ENCODE peak calls at places on chromosomes 12 and 14, in ten cellular contexts. E, O, Y, H, T, R, C, L, F and Z are unnamed samples.

GRCh38 chr12:25394025-25394424 is 143.3 kb upstream of the KRAS start:
- DNase-seq in E (no peak), C (no peak), Y (no peak), O (no peak), T (no peak), F (no peak), L (no peak), R (no peak), H (no peak), Z (no peak)

GRCh38 chr14:94584591-94585280 is 3.5 kb downstream of the SERPINA5 start:
- DNase-seq in F (no peak), O (no peak), H (no peak), T (no peak), R (no peak), L (no peak), E (no peak), C (no peak), Y (no peak), Z (no peak)

GRCh38 chr12:29743072-29743471 is 40.7 kb downstream of the TMTC1 start:
- DNase-seq in E (peak), T (no peak), O (no peak), R (no peak), C (no peak), H (peak), Y (no peak), F (no peak), L (no peak), Z (no peak)

GRCh38 chr12:2147335-2147734 is 94.5 kb downstream of the CACNA1C start:
- DNase-seq in L (no peak), H (no peak), T (no peak), F (no peak), C (no peak), E (no peak), Y (no peak), O (no peak), R (no peak), Z (no peak)

GRCh38 chr14:67766035-67766680 is 50.2 kb downstream of the ZFYVE26 start:
- DNase-seq in E (no peak), R (no peak), F (no peak), C (no peak), T (peak), H (no peak), O (no peak), Y (no peak), L (peak), Z (no peak)

GRCh38 chr12:42426733-42427132 is 100.8 kb downstream of the PPHLN1 start:
- DNase-seq in F (peak), C (peak), T (peak), R (peak), H (peak), L (no peak), Y (no peak), O (no peak), E (peak), Z (no peak)

GRCh38 chr12:65622056-65622455 is 202.2 kb upstream of the HMGA2 start:
- DNase-seq in O (no peak), L (no peak), H (no peak), Y (no peak), E (no peak), T (no peak), F (no peak), C (no peak), R (no peak), Z (no peak)

GRCh38 chr12:67966560-67966959 is 22.7 kb upstream of the IFNG-AS1 start:
- DNase-seq in R (no peak), C (no peak), H (no peak), T (no peak), O (no peak), F (no peak), L (no peak), Y (no peak), E (no peak), Z (no peak)

GRCh38 chr12:81465191-81465590 is 294.0 kb downstream of the PPFIA2 start:
- DNase-seq in R (no peak), L (no peak), H (no peak), Y (no peak), T (no peak), C (no peak), O (no peak), F (peak), E (no peak), Z (no peak)

GRCh38 chr12:68224613-68225285 is 861 bp downstream of the IL26 start:
- DNase-seq in R (no peak), H (peak), L (no peak), E (peak), O (no peak), C (no peak), F (peak), T (no peak), Y (no peak), Z (no peak)

GRCh38 chr14:94897092-94897491 is 127.2 kb upstream of the GSC start:
- DNase-seq in L (no peak), T (peak), C (no peak), F (peak), Y (no peak), O (no peak), E (peak), R (no peak), H (no peak), Z (no peak)

GRCh38 chr12:55932546-55932919 is 1.6 kb downstream of the DGKA start:
- DNase-seq in Y (no peak), H (peak), T (no peak), C (no peak), L (peak), E (peak), F (peak), R (no peak), O (no peak), Z (no peak)

GRCh38 chr12:12334710-12335040 is 15.4 kb downstream of the MANSC1 start:
- DNase-seq in H (no peak), Y (no peak), F (no peak), C (no peak), R (no peak), T (no peak), E (no peak), O (no peak), L (no peak), Z (no peak)

GRCh38 chr12:12333980-12334709 is 15.9 kb downstream of the MANSC1 start:
- DNase-seq in L (peak), T (peak), E (peak), R (no peak), F (peak), H (peak), O (peak), C (no peak), Y (peak), Z (no peak)

GRCh38 chr12:12331244-12331771 is 18.7 kb downstream of the MANSC1 start:
- DNase-seq in O (peak), F (peak), T (no peak), L (no peak), H (no peak), C (no peak), E (no peak), Y (no peak), R (no peak), Z (no peak)

GRCh38 chr12:12331896-12332295 is 18.1 kb downstream of the MANSC1 start:
- DNase-seq in E (no peak), C (no peak), T (no peak), H (no peak), F (no peak), L (peak), O (peak), R (no peak), Y (no peak), Z (no peak)

DNA sequence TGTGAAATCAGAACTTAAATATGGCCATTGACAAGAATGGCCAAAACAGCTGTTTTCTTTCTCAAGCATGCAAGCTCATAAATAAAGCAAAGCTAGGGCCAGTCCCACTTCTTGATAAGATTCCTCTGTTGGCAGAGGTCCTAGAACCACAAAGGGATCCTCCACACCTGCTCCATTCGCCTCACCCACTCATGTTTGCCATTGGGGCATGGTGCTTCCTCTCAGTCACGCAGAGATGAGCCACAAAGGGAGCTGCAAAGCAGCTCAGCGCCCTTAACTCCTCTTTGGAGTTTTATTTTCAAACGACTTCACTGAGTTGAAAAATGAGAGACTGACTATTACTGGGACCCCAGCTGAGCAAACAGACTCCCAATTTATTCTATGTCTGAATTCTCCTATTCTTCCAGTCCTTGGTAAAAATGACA is 16.6 kb downstream of the MANSC1 start:
- DNase-seq in H (no peak), F (peak), Y (no peak), L (peak), C (no peak), O (peak), R (no peak), E (no peak), T (no peak), Z (no peak)
- H3K4me3 ChIP-seq in H (no peak), F (no peak), Y (no peak), L (no peak), C (no peak), O (no peak), R (no peak), E (no peak), T (no peak), Z (no peak)

GRCh38 chr12:47648056-47648579 is 57.7 kb downstream of the RPAP3 start:
- DNase-seq in H (no peak), Y (no peak), E (no peak), T (no peak), C (no peak), L (no peak), R (no peak), O (no peak), F (no peak), Z (no peak)
- H3K4me3 ChIP-seq in H (no peak), Y (no peak), E (no peak), T (no peak), C (no peak), L (no peak), R (no peak), O (no peak), F (no peak), Z (no peak)

GRCh38 chr12:123152823-123153222 is 1.9 kb upstream of the PITPNM2 start:
- DNase-seq in H (no peak), F (no peak), E (no peak), O (no peak), T (no peak), R (no peak), Y (no peak), C (no peak), L (no peak), Z (no peak)

GRCh38 chr12:123150273-123150803 is 552 bp downstream of the PITPNM2 start:
- DNase-seq in O (peak), R (no peak), C (no peak), E (no peak), Y (peak), H (no peak), F (no peak), L (peak), T (peak), Z (no peak)

GRCh38 chr12:123151679-123152454 is 977 bp upstream of the PITPNM2 start:
- DNase-seq in C (no peak), L (no peak), E (no peak), O (no peak), T (no peak), Y (no peak), H (peak), R (no peak), F (no peak), Z (no peak)

GRCh38 chr12:123149828-123150272 is 1.0 kb downstream of the PITPNM2 start:
- DNase-seq in F (no peak), O (peak), H (peak), R (no peak), E (no peak), L (no peak), C (no peak), Y (no peak), T (no peak), Z (no peak)

DNA sequence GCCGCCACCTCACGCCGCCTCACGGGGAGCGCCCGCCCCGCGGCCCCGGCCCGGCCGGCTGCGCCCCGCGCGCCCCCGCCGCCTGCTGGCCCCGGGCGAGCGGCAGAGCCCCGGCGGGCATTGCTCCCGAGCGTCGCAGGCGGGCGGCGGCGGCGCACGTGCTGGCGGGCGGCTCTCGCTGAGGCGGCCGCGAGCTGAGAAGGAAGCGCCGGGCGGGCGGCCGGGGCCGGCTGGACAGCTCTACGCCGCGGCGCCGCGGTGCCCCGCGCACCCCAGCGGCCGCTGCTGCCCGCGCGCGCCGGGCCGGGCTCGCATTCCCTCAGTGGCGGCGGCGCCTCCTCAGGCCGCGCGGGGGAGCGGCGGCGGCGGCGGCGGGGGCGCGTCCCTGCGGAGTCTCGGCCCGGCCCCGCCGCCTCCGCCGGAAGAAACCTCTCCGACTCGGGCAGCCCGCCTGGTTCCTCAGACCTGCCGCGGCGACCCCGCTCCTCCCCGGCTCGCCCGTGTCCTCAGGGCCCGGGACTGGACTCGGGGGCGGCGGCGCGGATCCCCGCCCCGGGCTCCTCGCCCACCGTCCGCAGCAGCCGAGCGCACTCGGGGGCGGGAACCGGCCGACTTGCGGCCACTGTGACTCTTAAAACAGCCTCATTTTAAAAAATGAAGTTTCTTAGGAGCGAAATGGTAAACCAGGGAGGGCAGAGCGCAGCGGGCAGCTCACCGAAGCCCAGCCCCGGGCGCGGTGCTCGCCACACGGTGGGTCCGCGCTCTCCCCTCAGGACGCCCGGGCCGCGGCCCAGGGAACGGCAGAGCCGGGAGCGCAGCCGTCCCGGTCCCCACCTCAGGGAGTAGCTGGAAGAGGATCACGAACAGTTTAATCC is at the start of gene PITPNM2:
- DNase-seq in O (peak), Y (peak), H (peak), E (peak), T (peak), F (peak), R (no peak), C (no peak), L (peak), Z (no peak)
- H3K4me3 ChIP-seq in O (peak), Y (peak), H (peak), E (peak), T (peak), F (peak), R (peak), C (peak), L (peak), Z (peak)

GRCh38 chr12:125186471-125187147 is 121.4 kb downstream of the AACS start:
- DNase-seq in L (no peak), C (no peak), O (no peak), F (no peak), Y (no peak), T (peak), H (peak), E (no peak), R (no peak), Z (no peak)

GRCh38 chr12:125185740-125186470 is 120.7 kb downstream of the AACS start:
- DNase-seq in O (peak), T (peak), R (no peak), H (peak), Y (peak), F (peak), C (no peak), E (peak), L (peak), Z (no peak)

GRCh38 chr12:125185311-125185739 is 120.1 kb downstream of the AACS start:
- DNase-seq in Y (no peak), T (no peak), C (no peak), O (no peak), H (no peak), F (no peak), R (no peak), E (no peak), L (no peak), Z (no peak)

GRCh38 chr12:125187780-125188741 is 122.8 kb downstream of the AACS start:
- DNase-seq in R (no peak), E (no peak), O (no peak), Y (no peak), C (no peak), T (no peak), F (no peak), L (no peak), H (peak), Z (no peak)

DNA sequence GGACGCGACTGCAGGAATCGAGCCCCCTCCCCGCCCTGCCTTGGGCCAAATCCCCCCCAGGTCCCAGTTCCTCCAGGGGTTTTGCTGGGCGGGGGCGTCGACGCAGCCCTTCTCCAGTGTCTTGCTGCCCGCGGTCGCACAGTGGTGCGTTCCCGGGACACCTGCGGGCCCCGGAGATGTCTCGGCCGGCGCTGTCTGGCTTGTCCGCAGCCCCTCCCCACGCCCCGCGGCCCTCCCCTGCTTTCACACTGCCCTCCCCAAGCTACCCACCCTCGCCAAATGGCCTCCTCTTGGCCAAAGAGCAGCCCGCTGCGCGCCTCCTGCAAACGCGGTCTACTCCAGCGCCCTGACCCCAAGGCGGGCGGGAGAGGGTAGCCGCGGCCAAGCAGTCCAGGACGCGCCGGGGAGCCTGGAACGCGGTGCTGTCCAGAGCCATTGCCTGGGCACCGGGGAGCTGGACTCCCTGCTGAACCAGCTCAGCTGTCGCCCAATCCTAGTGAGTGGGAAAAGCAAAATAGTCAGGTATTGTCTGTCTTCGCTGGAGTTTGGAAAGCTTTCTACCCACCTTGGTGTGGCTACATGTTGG is 122.0 kb downstream of the AACS start:
- DNase-seq in L (no peak), O (no peak), E (no peak), C (no peak), R (no peak), Y (no peak), F (peak), T (peak), H (peak), Z (no peak)
- H3K4me3 ChIP-seq in L (peak), O (no peak), E (no peak), C (peak), R (no peak), Y (peak), F (no peak), T (peak), H (peak), Z (peak)

DNA sequence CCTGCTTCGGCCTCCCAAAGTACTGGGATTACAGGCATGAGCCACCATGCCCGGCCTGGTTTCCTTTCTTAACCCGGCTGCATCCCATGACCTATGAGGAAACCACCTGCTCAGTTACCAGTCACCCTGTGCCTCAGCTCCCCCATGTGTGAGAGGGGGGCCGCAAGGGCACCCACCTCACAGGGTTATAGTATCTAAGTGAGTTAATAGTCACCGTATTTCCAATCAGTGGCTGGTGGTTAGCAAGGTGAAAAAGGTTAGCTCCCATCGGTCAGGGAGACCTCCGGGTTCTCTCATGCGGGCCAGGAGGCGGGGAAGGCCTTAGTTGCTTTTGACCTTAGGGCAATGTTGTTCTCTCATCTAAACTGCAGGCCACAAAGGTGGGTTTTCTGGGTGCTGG is 6.7 kb downstream of the LRP1 start:
- DNase-seq in O (no peak), F (no peak), Y (no peak), T (peak), C (no peak), R (no peak), E (peak), H (no peak), L (peak), Z (no peak)
- H3K4me3 ChIP-seq in O (no peak), F (no peak), Y (peak), T (no peak), C (no peak), R (no peak), E (no peak), H (peak), L (no peak), Z (no peak)

DNA sequence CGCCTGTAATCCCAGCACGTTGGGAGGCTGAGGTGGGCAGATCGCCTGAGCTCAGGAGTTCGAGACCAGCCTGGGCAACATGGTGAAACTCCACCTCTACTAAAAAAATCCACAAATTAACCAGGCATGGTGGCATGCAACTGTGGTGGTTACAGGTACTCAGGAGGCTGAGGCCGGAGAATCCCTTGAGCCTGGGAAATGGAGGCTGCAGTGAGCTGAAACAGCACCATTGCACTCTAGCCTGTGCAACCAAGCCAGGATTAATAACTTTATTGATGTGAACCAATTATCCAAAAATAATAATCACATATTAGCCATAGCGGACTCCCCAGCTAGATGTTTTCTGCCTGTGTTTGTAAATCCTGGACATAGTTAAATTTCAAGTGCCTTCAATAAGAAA is 1.8 kb upstream of the NUDT4 start:
- DNase-seq in Y (no peak), E (no peak), H (no peak), O (no peak), T (no peak), R (no peak), F (no peak), L (no peak), C (no peak), Z (no peak)
- H3K4me3 ChIP-seq in Y (no peak), E (no peak), H (peak), O (no peak), T (peak), R (peak), F (peak), L (no peak), C (no peak), Z (peak)

DNA sequence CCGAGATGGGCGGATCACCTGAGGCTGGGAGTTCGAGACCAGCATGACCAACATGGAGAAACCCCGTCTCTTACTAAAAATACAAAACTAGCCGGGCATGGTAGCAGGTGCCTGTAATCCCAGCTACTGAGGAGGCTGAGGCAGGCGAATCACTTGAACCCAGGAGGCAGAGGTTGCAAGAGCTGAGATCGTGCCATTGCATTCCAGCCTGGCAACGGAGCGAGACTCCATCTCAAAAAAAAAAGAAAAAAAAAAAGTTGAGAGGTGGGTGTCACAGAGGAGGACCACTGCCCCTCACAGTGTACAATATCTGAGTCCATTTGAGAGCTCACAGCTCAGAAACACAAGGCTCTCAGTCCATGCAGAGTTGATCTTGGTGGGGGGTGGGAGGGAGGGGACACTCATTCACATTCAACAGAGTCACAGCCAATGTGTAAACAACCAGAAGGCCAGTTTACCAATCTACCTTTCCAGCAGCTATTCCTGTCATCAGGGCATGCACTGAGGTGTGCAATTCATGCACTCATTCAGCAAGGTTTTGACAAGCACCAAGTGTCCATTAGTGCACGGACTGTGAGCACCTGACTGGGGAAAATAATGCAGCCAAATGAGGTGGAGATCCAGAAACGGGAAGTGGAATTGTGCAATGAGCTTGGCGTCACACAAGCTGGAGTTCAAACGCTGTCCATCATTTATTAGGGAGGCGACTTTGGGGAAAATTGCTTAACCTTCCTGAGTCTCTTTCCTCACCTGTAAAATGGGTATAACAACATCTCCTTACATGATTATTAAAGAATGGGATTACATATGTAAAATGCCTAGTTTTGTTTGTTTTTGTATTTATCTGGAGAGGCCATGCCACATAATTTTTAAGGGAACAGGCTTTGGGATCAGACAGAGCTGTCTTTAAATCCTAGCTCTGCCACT is 4.4 kb upstream of the EIF5 start:
- DNase-seq in R (peak), L (peak), H (peak), T (no peak), Y (no peak), E (peak), O (peak), C (no peak), F (no peak), Z (no peak)
- H3K4me3 ChIP-seq in R (no peak), L (no peak), H (no peak), T (no peak), Y (no peak), E (no peak), O (no peak), C (no peak), F (no peak), Z (no peak)